ENCODE peak calls at places on chromosomes 6 and 20, in five cellular contexts. One of them, this sample, is unnamed.

GRCh38 chr20:37394543-37395410 is 48.8 kb downstream of the SRC start:
- DNase-seq in CD8-positive, alpha-beta T cell: no peak
- DNase-seq in ascending aorta: no peak
- DNase-seq in left ventricle myocardium inferior: no peak
- DNase-seq in PC-3: no peak
- DNase-seq in this sample: no peak

GRCh38 chr6:85458782-85459181 is 8.9 kb downstream of the NT5E start:
- DNase-seq in left ventricle myocardium inferior: no peak
- DNase-seq in PC-3: peak; percentile 58
- DNase-seq in ascending aorta: no peak
- DNase-seq in CD8-positive, alpha-beta T cell: no peak
- DNase-seq in this sample: no peak

GRCh38 chr6:77038801-77039200 is 424.5 kb downstream of the HTR1B start:
- DNase-seq in PC-3: peak; percentile 7
- DNase-seq in left ventricle myocardium inferior: no peak
- DNase-seq in ascending aorta: no peak
- DNase-seq in CD8-positive, alpha-beta T cell: no peak
- DNase-seq in this sample: no peak

GRCh38 chr6:7730852-7731251 is 5.0 kb downstream of the BMP6 start:
- DNase-seq in left ventricle myocardium inferior: no peak
- DNase-seq in PC-3: peak; percentile 92
- DNase-seq in CD8-positive, alpha-beta T cell: no peak
- DNase-seq in ascending aorta: no peak
- DNase-seq in this sample: no peak

GRCh38 chr6:102458990-102459389 is 1065.5 kb downstream of the GRIK2 start:
- DNase-seq in ascending aorta: no peak
- DNase-seq in left ventricle myocardium inferior: no peak
- DNase-seq in CD8-positive, alpha-beta T cell: no peak
- DNase-seq in PC-3: no peak
- DNase-seq in this sample: no peak

GRCh38 chr6:157281570-157281969 is 41.7 kb downstream of the TMEM242 start:
- DNase-seq in left ventricle myocardium inferior: no peak
- DNase-seq in PC-3: peak; percentile 20
- DNase-seq in ascending aorta: no peak
- DNase-seq in CD8-positive, alpha-beta T cell: no peak
- DNase-seq in this sample: no peak

GRCh38 chr20:23293689-23294088 is 56.9 kb upstream of the NXT1 start:
- DNase-seq in PC-3: no peak
- DNase-seq in ascending aorta: no peak
- DNase-seq in left ventricle myocardium inferior: peak; percentile 27
- DNase-seq in CD8-positive, alpha-beta T cell: no peak
- DNase-seq in this sample: no peak

GRCh38 chr6:116925088-116925794 is 48.2 kb downstream of the RFX6 start:
- DNase-seq in left ventricle myocardium inferior: no peak
- DNase-seq in ascending aorta: no peak
- DNase-seq in PC-3: no peak
- DNase-seq in CD8-positive, alpha-beta T cell: no peak
- DNase-seq in this sample: no peak

GRCh38 chr6:150250826-150251225 is 108.0 kb downstream of the PPP1R14C start:
- DNase-seq in PC-3: no peak
- DNase-seq in CD8-positive, alpha-beta T cell: no peak
- DNase-seq in left ventricle myocardium inferior: no peak
- DNase-seq in ascending aorta: no peak
- DNase-seq in this sample: no peak

DNA sequence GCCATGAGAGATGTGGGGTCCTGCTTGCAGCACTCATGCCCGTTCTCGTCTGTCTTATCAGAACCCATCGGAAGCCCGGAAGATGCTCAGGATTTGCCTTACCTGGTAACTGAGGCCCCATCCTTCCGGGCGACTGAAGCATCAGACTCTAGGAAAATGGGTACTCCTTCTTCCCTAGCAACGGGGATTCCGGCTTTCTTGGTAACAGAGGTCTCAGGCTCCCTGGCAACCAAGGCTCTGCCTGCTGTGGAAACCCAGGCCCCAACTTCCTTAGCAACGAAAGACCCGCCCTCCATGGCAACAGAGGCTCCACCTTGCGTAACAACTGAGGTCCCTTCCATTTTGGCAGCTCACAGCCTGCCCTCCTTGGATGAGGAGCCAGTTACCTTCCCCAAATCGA is 8.3 kb downstream of the PI16 start:
- DNase-seq in PC-3: no peak
- DNase-seq in ascending aorta: peak; percentile 83
- DNase-seq in CD8-positive, alpha-beta T cell: peak; percentile 48
- DNase-seq in left ventricle myocardium inferior: peak; percentile 73
- DNase-seq in this sample: peak; percentile 48
- H3K4me3 ChIP-seq in PC-3: no peak overlapping the region
- H3K4me3 ChIP-seq in ascending aorta: no peak overlapping the region
- H3K4me3 ChIP-seq in CD8-positive, alpha-beta T cell: peak overlapping the region; percentile 5
- H3K4me3 ChIP-seq in left ventricle myocardium inferior: no peak overlapping the region
- H3K4me3 ChIP-seq in this sample: no peak overlapping the region

DNA sequence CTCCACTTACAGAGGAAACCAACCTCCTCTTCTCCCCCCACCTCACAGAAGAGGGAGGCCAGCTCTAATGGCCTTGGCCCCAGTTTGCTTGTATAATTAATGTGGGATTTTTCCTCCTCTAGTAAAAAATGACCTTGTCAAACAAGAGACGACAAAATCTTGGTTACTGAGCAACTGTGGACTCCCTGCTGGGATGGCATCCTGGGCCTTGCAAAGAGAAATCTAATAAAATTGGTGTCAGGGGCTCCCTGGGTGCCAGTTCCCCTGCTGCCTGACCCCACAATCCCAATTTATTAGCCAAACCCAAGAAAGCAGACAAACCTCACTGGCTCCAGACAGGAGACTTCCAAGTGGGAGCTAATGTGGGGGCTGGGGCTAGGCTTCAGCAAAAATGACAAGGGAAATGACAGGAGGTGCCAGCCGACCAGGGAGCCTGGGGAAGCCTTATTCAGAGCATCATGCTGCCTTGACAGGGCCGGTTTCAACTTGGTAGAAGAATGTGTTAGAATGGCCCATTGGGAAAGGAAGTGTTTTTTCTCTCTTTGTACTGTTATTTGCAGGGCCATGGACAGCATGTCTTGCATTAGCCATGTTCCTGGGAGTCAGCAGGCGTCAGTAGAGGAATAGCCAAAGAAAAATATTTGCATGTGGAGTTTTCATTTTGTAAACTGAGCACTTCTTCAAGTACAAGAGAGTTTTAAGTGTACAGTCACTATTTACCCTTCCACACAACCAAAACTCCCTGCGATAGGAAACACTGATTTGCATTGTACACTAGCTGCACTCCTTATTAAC is 816.9 kb downstream of the DHX35 start:
- DNase-seq in PC-3: no peak
- DNase-seq in CD8-positive, alpha-beta T cell: no peak
- DNase-seq in left ventricle myocardium inferior: no peak
- DNase-seq in ascending aorta: no peak
- DNase-seq in this sample: no peak
- TF ChIP-seq CTCF in PC-3: no peak
- TF ChIP-seq CTCF in CD8-positive, alpha-beta T cell: no peak
- TF ChIP-seq CTCF in left ventricle myocardium inferior: no peak
- TF ChIP-seq CTCF in ascending aorta: no peak
- TF ChIP-seq CTCF in this sample: no peak

DNA sequence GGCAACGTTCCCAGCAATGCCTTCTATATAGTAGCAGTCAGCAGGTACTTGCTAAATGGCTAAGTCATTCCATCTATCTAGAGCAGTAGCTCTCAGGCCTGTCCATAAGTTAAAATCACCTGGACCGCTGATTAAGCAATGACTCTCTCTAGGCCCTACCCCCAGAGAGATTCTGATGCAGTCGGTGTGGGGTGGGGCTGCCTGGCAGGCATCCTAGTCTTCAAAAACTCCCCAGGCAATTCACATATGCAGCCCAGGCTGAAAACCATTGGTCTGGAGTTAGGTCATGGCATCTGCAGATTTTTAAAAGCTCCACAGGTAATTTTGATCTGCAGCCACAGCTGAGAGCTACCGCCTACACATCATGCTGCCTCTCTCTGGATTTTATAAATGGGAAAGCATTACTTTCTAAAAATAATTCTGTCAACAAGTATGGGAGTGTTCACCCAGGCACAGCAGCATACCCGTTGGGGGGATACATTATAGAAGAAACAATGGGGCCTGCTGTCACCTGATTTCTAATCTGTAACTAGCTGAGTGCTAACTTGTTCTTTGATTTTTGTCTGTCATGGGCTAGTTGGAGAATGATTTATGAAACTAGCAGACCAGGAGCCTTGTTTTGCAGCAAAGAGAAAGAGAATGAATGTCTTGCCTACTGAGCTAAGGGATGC is 44.1 kb upstream of the ATXN1 start:
- DNase-seq in PC-3: peak; percentile 69
- DNase-seq in left ventricle myocardium inferior: no peak
- DNase-seq in CD8-positive, alpha-beta T cell: no peak
- DNase-seq in ascending aorta: no peak
- DNase-seq in this sample: no peak
- H3K27ac ChIP-seq in PC-3: no peak overlapping the region
- H3K27ac ChIP-seq in left ventricle myocardium inferior: peak overlapping the region; percentile 88
- H3K27ac ChIP-seq in CD8-positive, alpha-beta T cell: no peak overlapping the region
- H3K27ac ChIP-seq in ascending aorta: no peak overlapping the region
- H3K27ac ChIP-seq in this sample: peak overlapping the region; percentile 33

DNA sequence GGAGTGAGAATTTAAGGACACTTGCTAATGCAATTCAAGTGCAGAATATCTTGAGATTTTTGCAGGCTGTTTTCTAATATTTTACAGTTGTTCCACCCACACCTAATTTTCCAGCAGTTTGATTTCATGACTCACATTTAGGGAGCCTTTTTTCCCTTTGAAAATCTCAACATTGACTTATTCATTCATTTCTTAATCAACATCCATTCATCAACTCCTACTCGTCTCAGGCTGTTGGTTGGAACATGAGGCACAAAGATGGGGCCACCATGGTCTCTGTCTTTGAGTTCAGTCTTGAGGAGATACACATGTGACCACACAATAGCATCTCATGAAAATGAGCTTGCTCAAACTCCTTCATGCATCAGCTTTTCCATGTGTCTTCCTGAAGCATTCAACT is 135.6 kb downstream of the UNC5CL start:
- DNase-seq in CD8-positive, alpha-beta T cell: no peak
- DNase-seq in ascending aorta: no peak
- DNase-seq in left ventricle myocardium inferior: no peak
- DNase-seq in PC-3: no peak
- DNase-seq in this sample: no peak
- H3K4me3 ChIP-seq in CD8-positive, alpha-beta T cell: no peak overlapping the region
- H3K4me3 ChIP-seq in ascending aorta: no peak overlapping the region
- H3K4me3 ChIP-seq in left ventricle myocardium inferior: no peak overlapping the region
- H3K4me3 ChIP-seq in PC-3: no peak overlapping the region
- H3K4me3 ChIP-seq in this sample: no peak overlapping the region

GRCh38 chr6:41228616-41229015 is 467 bp downstream of the TREML4 start:
- DNase-seq in CD8-positive, alpha-beta T cell: no peak
- DNase-seq in PC-3: no peak
- DNase-seq in ascending aorta: no peak
- DNase-seq in left ventricle myocardium inferior: no peak
- DNase-seq in this sample: no peak
- TF ChIP-seq CTCF in CD8-positive, alpha-beta T cell: no peak
- TF ChIP-seq CTCF in PC-3: no peak
- TF ChIP-seq CTCF in ascending aorta: no peak
- TF ChIP-seq CTCF in left ventricle myocardium inferior: no peak
- TF ChIP-seq CTCF in this sample: no peak